ENCODE peak calls at places on chromosomes 3 and 15, in five cellular contexts. V, R, K, I and M are unnamed samples.

GRCh38 chr15:77144492-77145070 is 73.7 kb upstream of the TSPAN3 start:
- DNase-seq in R (no peak), I (no peak), V (peak; percentile 73), K (no peak), M (no peak)

GRCh38 chr15:31060429-31061140 is 40.9 kb downstream of the TRPM1 start:
- DNase-seq in V (no peak), K (no peak), I (no peak), R (no peak), M (no peak)

GRCh38 chr3:171357721-171358120 is 102.5 kb downstream of the TNIK start:
- DNase-seq in R (no peak), K (no peak), V (no peak), I (no peak), M (no peak)

GRCh38 chr15:70560617-70561328 is 202.6 kb downstream of the UACA start:
- DNase-seq in K (no peak), V (no peak), I (no peak), R (no peak), M (no peak)

GRCh38 chr15:58473720-58474119 is 41.9 kb downstream of the LIPC start:
- DNase-seq in R (no peak), V (peak; percentile 84), I (no peak), K (no peak), M (peak; percentile 57)

GRCh38 chr3:25128735-25129134 is 299.3 kb upstream of the RARB start:
- DNase-seq in V (no peak), K (no peak), R (no peak), I (no peak), M (no peak)

GRCh38 chr3:126519506-126520455 is 2.2 kb upstream of the UROC1 start:
- DNase-seq in K (no peak), I (no peak), V (no peak), R (no peak), M (no peak)

GRCh38 chr3:34185301-34185700 is 386.9 kb downstream of the PDCD6IP start:
- DNase-seq in V (no peak), I (no peak), R (no peak), K (no peak), M (no peak)

GRCh38 chr3:46214751-46215352 is 6.7 kb upstream of the CCR1 start:
- DNase-seq in R (no peak), K (no peak), I (no peak), V (no peak), M (no peak)

GRCh38 chr3:48739955-48740823 is 23.2 kb upstream of the IP6K2 start:
- DNase-seq in V (peak; percentile 65), R (peak; percentile 96), K (peak; percentile 21), I (peak; percentile 25), M (no peak)

GRCh38 chr15:63887630-63888029 is 53.9 kb upstream of the HERC1 start:
- DNase-seq in V (no peak), I (no peak), R (no peak), K (no peak), M (no peak)

GRCh38 chr3:160253298-160253697 is 28.1 kb downstream of the C3orf80 start:
- DNase-seq in V (no peak), I (no peak), K (no peak), R (no peak), M (no peak)

GRCh38 chr3:49630784-49631183 is 43.4 kb upstream of the APEH start:
- DNase-seq in I (no peak), K (no peak), V (no peak), R (no peak), M (no peak)

GRCh38 chr15:84910928-84911623 is 26.6 kb downstream of the SLC28A1 start:
- DNase-seq in R (no peak), I (no peak), V (no peak), K (no peak), M (no peak)

GRCh38 chr3:77468408-77469045 is 428.6 kb downstream of the ROBO2 start:
- DNase-seq in V (no peak), R (peak; percentile 12), I (no peak), K (no peak), M (no peak)

GRCh38 chr3:101070260-101071121 is 77.3 kb upstream of the ABI3BP start:
- DNase-seq in V (peak; percentile 51), K (peak; percentile 29), R (no peak), I (peak; percentile 49), M (no peak)

GRCh38 chr3:15496341-15496664 is 25.2 kb downstream of the COLQ start:
- DNase-seq in V (no peak), K (no peak), R (no peak), I (no peak), M (no peak)

GRCh38 chr3:190676477-190676876 is 162.6 kb downstream of the IL1RAP start:
- DNase-seq in K (no peak), V (no peak), I (no peak), R (no peak), M (no peak)

GRCh38 chr3:186418601-186419238 is 56.7 kb upstream of the DGKG start:
- DNase-seq in R (no peak), I (no peak), V (peak; percentile 31), K (no peak), M (no peak)

GRCh38 chr15:28992996-28993719 is 107.4 kb downstream of the APBA2 start:
- DNase-seq in V (no peak), R (peak; percentile 73), I (no peak), K (no peak), M (no peak)

GRCh38 chr3:174957081-174957480 is 97.9 kb downstream of the NAALADL2 start:
- DNase-seq in I (no peak), R (no peak), K (no peak), V (no peak), M (no peak)

GRCh38 chr15:99390667-99391066 is 139.4 kb downstream of the LRRC28 start:
- DNase-seq in V (no peak), K (no peak), I (no peak), R (no peak), M (no peak)

GRCh38 chr3:37540786-37541185 is 320.9 kb upstream of the CTDSPL start:
- DNase-seq in I (no peak), K (no peak), R (no peak), V (no peak), M (no peak)

GRCh38 chr3:133254716-133255115 is 145.1 kb upstream of the BFSP2 start:
- DNase-seq in K (no peak), V (no peak), I (no peak), R (no peak), M (no peak)

GRCh38 chr15:80615783-80616391 is 79.2 kb upstream of the ABHD17C start:
- DNase-seq in I (no peak), V (peak; percentile 35), R (no peak), K (no peak), M (peak; percentile 25)

GRCh38 chr15:47813985-47814384 is 96.7 kb downstream of the SEMA6D start:
- DNase-seq in R (peak; percentile 58), I (no peak), V (no peak), K (no peak), M (no peak)

GRCh38 chr3:188000361-188000861 is 153.5 kb upstream of the LPP start:
- DNase-seq in K (no peak), I (no peak), R (no peak), V (no peak), M (no peak)